ENCODE peak calls at places on chromosomes 3 and 15, in five cellular contexts. X, N, M, Z and H are unnamed samples.

GRCh38 chr3:54046677-54047214 is 75.6 kb upstream of the CACNA2D3 start:
- DNase-seq in X (no peak), N (no peak), M (no peak), Z (no peak), H (no peak)

GRCh38 chr3:124360626-124361025 is 368.7 kb upstream of the ROPN1 start:
- DNase-seq in X (no peak), N (no peak), M (no peak), Z (no peak), H (no peak)

GRCh38 chr3:5020262-5020722 is 41.1 kb downstream of the BHLHE40 start:
- DNase-seq in X (no peak), N (no peak), M (no peak), Z (no peak), H (no peak)

GRCh38 chr15:31347067-31347975 is 20.7 kb downstream of the KLF13 start:
- DNase-seq in X (no peak), N (no peak), M (peak), Z (peak), H (no peak)

GRCh38 chr3:19934098-19934566 is at the start of gene EFHB:
- DNase-seq in X (no peak), N (no peak), M (no peak), Z (peak), H (no peak)

GRCh38 chr3:125229707-125230106 is 17.2 kb upstream of the SLC12A8 start:
- DNase-seq in X (no peak), N (no peak), M (no peak), Z (no peak), H (no peak)

GRCh38 chr3:182567666-182568065 is 225.6 kb upstream of the ATP11B start:
- DNase-seq in X (no peak), N (peak), M (no peak), Z (no peak), H (no peak)

GRCh38 chr15:43723151-43723550 is 23.1 kb upstream of the PDIA3 start:
- DNase-seq in X (no peak), N (no peak), M (no peak), Z (no peak), H (no peak)

GRCh38 chr3:13547591-13548371 is 1.1 kb upstream of the FBLN2 start:
- DNase-seq in X (peak), N (no peak), M (no peak), Z (no peak), H (no peak)

GRCh38 chr15:73767794-73768501 is 14.8 kb upstream of the INSYN1 start:
- DNase-seq in X (no peak), N (no peak), M (no peak), Z (no peak), H (no peak)